ENCODE peak calls at places on chromosomes 6 and 20, in ten cellular contexts. J is uterus, L is HCT116, S is body of pancreas, Q is A549, O is GM12878, R is upper lobe of left lung, T is tibial nerve, G is H54, D is lower leg skin. F is an unnamed sample.
A peak's percentile ranks its signal among the peaks of the same experiment; 100 is the strongest.

GRCh38 chr6:49001856-49002255 is 461.2 kb downstream of the MMUT start:
- DNase-seq in D (no peak), O (no peak), L (no peak), Q (peak; percentile 21), S (no peak), J (no peak), R (no peak), G (no peak), T (no peak), F (no peak)

GRCh38 chr6:21749754-21750153 is 156.2 kb downstream of the SOX4 start:
- DNase-seq in D (no peak), Q (no peak), L (no peak), O (no peak), S (no peak), T (no peak), J (no peak), G (no peak), R (no peak), F (no peak)

GRCh38 chr20:38034961-38035360 is 1.4 kb downstream of the RPRD1B start:
- DNase-seq in S (no peak), L (no peak), D (no peak), R (no peak), G (no peak), T (no peak), J (no peak), O (no peak), Q (no peak), F (no peak)

GRCh38 chr20:23659989-23660837 is 22.5 kb upstream of the CST3 start:
- DNase-seq in R (no peak), S (no peak), Q (no peak), G (no peak), O (no peak), T (peak; percentile 54), D (peak; percentile 76), L (no peak), J (no peak), F (no peak)

GRCh38 chr20:55415567-55416142 is 589.7 kb downstream of the CBLN4 start:
- DNase-seq in D (no peak), S (no peak), G (peak; percentile 6), O (no peak), J (no peak), Q (peak; percentile 13), L (no peak), T (no peak), R (no peak), F (no peak)

GRCh38 chr6:111105578-111105977 is 18.3 kb downstream of the SLC16A10 start:
- DNase-seq in S (peak; percentile 85), J (peak; percentile 17), L (peak; percentile 68), T (no peak), O (no peak), G (no peak), Q (peak; percentile 29), D (peak; percentile 88), R (peak; percentile 91), F (peak; percentile 77)

GRCh38 chr6:85115876-85116275 is 334.0 kb upstream of the NT5E start:
- DNase-seq in G (no peak), L (no peak), S (no peak), J (no peak), R (no peak), Q (no peak), O (no peak), D (no peak), T (no peak), F (no peak)

GRCh38 chr6:166470029-166470862 is 87.5 kb upstream of the MPC1 start:
- DNase-seq in L (no peak), J (no peak), S (no peak), T (no peak), R (peak; percentile 19), O (no peak), G (no peak), D (no peak), Q (no peak), F (peak; percentile 35)

GRCh38 chr20:36641506-36641843 is 4.5 kb downstream of the SLA2 start:
- DNase-seq in J (no peak), D (no peak), R (no peak), Q (no peak), S (no peak), G (no peak), O (no peak), T (no peak), L (no peak), F (no peak)

GRCh38 chr20:62511300-62511914 is 35.6 kb upstream of the GATA5 start:
- DNase-seq in R (no peak), Q (no peak), O (no peak), S (no peak), D (no peak), L (no peak), T (no peak), J (no peak), G (no peak), F (no peak)
- TF ChIP-seq POLR2A in R (no peak), Q (no peak), O (no peak), S (no peak), D (no peak), L (no peak), T (no peak), J (no peak), G (no peak), F (no peak)

GRCh38 chr6:149749594-149750135 is at the start of gene PCMT1:
- DNase-seq in Q (peak; percentile 89), O (peak; percentile 69), T (peak; percentile 70), D (peak; percentile 97), S (peak; percentile 91), L (peak; percentile 72), G (peak; percentile 58), R (peak; percentile 95), J (peak; percentile 89), F (peak; percentile 87)

GRCh38 chr6:149751239-149751638 is 1.7 kb downstream of the PCMT1 start:
- DNase-seq in J (no peak), D (no peak), G (no peak), T (no peak), Q (no peak), O (no peak), L (no peak), S (no peak), R (no peak), F (no peak)

GRCh38 chr6:149750136-149750609 is 632 bp downstream of the PCMT1 start:
- DNase-seq in T (peak; percentile 16), J (peak; percentile 31), Q (peak; percentile 70), L (peak; percentile 31), R (peak; percentile 62), S (peak; percentile 36), O (no peak), D (peak; percentile 86), G (peak; percentile 15), F (peak; percentile 24)

GRCh38 chr6:149746147-149746946 is at the start of gene NUP43:
- DNase-seq in S (peak; percentile 95), J (peak; percentile 91), T (peak; percentile 97), G (peak; percentile 57), D (peak; percentile 99), L (peak; percentile 93), Q (peak; percentile 94), O (peak; percentile 82), R (peak; percentile 91), F (peak; percentile 84)
- TF ChIP-seq POLR2A in S (no peak), J (no peak), T (no peak), G (peak; percentile 67), D (no peak), L (peak; percentile 32), Q (peak; percentile 21), O (peak; percentile 67), R (no peak), F (no peak)

DNA sequence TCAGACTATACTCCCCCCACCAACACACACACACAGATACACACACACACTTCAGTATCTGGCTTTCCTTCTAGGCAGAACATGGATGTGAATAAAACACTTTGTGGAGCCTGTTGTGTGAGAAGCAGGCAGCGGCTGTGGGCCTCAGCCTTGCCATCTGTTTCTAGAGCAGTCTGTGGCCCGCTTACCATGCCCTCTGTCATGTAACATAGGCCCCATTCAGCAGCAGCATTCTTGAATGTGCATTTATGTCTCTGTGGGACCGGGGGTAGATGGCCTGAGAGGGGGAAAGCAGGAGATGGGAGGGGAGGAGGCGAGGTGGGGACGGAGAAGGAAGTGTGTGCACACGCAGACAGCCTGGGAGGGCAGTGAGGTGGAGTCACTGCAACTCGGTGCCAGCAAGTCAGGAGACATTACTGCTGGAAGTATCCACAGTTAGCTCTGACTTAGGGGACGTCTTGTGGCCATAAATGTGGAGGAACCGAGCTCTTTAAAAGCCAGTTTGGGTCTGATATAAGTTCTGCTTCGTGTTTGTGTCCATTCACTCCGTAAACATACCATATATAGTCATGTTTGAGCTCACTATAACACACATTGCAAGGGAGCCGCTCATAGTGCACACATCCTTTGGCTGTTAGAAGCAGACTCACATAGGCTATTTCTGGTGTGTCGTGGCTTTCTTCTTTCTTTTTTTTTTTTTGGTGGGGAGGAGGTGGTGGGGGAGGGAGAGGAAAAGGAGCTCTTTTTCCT is 38.5 kb downstream of the RREB1 start:
- DNase-seq in L (no peak), Q (no peak), R (peak; percentile 84), J (peak; percentile 48), S (peak; percentile 79), D (peak; percentile 94), T (peak; percentile 47), O (no peak), G (peak; percentile 34), F (peak; percentile 76)
- TF ChIP-seq POLR2A in L (no peak), Q (no peak), R (no peak), J (no peak), S (no peak), D (no peak), T (no peak), O (peak; percentile 68), G (no peak), F (peak; percentile 37)

GRCh38 chr20:50957798-50958732 is at the start of gene DPM1:
- DNase-seq in J (peak; percentile 87), O (peak; percentile 86), S (peak; percentile 90), G (peak; percentile 41), R (peak; percentile 86), Q (peak; percentile 93), T (peak; percentile 90), L (no peak), D (peak; percentile 98), F (peak; percentile 87)
- TF ChIP-seq POLR2A in J (no peak), O (peak; percentile 99), S (peak; percentile 78), G (peak; percentile 97), R (peak; percentile 94), Q (peak; percentile 91), T (peak; percentile 57), L (peak; percentile 82), D (peak; percentile 53), F (peak; percentile 81)

DNA sequence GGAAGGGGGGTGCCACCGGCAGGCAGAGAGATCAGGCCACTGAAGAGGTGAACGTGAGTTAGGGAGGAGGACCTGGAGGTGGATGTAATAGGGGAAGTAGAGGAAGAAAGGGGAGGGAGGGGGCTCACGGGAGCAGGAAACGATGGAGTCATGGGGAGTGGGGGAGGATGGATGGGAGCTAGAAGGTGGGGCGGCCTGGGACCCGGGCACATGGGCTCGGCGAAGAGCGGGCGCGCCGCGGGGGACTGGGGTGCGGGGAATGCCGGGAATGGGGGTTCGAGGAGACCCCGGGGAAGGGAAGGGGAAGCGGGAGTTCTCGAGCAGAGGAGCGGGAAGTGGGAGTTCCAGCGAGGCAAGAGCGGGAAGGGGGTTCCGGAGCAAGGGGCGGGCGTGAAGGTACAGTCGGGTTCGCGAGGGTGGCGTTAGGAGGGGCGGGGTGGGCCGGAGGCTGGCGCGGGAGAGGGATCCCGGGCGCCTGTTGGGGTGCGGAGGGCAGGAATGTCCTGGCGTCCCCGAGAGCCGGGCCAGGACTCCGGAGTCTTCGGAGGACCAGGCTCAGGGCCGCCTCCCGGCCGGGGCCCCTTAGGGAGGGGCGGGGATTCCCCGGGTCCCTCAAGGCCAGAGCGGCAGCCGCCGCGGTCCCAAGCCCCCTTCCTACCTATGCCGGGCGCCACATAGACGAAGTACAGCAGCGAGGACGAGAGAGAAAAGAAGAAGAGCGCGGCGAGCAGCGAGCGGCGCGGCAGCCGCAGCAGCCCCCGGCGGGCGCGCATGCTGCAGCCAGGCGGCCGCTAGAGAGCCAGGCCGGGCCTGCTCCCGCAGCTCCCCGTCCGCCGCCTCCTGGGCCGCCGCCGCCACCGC is 530 bp downstream of the B4GALT5 start:
- DNase-seq in D (peak; percentile 89), O (no peak), Q (no peak), R (peak; percentile 53), S (peak; percentile 50), L (no peak), T (no peak), J (peak; percentile 41), G (peak; percentile 36), F (peak; percentile 15)
- TF ChIP-seq POLR2A in D (no peak), O (no peak), Q (no peak), R (peak; percentile 57), S (no peak), L (no peak), T (no peak), J (no peak), G (no peak), F (no peak)